ENCODE peak calls at places on chromosomes 3 and 15, in five cellular contexts. Z is sigmoid colon, N is psoas muscle, H is IMR-90, I is right lobe of liver. M is an unnamed sample.
A peak's percentile ranks its signal among the peaks of the same experiment; 100 is the strongest.

GRCh38 chr15:67174864-67175573 is 79.4 kb downstream of the AAGAB start:
- DNase-seq in I (no peak), N (no peak), Z (peak; percentile 58), H (peak; percentile 68), M (peak; percentile 97)

GRCh38 chr3:197368821-197369220 is 70.4 kb upstream of the DLG1 start:
- DNase-seq in I (no peak), H (no peak), N (no peak), Z (peak; percentile 30), M (no peak)

GRCh38 chr3:194880940-194881925 is 195.6 kb downstream of the FAM43A start:
- DNase-seq in I (no peak), Z (no peak), H (no peak), N (no peak), M (no peak)

GRCh38 chr3:126474498-126475410 is 937 bp downstream of the ZXDC start:
- DNase-seq in I (peak; percentile 71), Z (peak; percentile 77), H (peak; percentile 35), N (peak; percentile 60), M (peak; percentile 12)

GRCh38 chr3:55521086-55522060 is 34.3 kb upstream of the WNT5A start:
- DNase-seq in H (no peak), I (peak; percentile 66), N (peak; percentile 26), Z (no peak), M (no peak)

GRCh38 chr3:66153961-66154923 is 66.6 kb upstream of the SLC25A26 start:
- DNase-seq in H (peak; percentile 35), I (no peak), Z (no peak), N (no peak), M (no peak)

GRCh38 chr3:194884649-194885315 is 199.1 kb downstream of the FAM43A start:
- DNase-seq in Z (no peak), H (no peak), N (no peak), I (no peak), M (peak; percentile 17)

GRCh38 chr15:74889390-74889881 is 406 bp upstream of the MPI start:
- DNase-seq in I (no peak), H (peak; percentile 43), N (peak; percentile 47), Z (peak; percentile 75), M (no peak)

GRCh38 chr15:69305933-69306568 is 7.3 kb downstream of the PAQR5 start:
- DNase-seq in Z (no peak), N (no peak), H (no peak), I (no peak), M (no peak)

GRCh38 chr3:117995795-117996194 is 1038.9 kb downstream of the IGSF11 start:
- DNase-seq in I (no peak), N (no peak), H (peak; percentile 26), Z (no peak), M (no peak)

GRCh38 chr15:35755237-35755802 is 209.4 kb upstream of the DPH6 start:
- DNase-seq in Z (no peak), N (no peak), I (no peak), H (no peak), M (no peak)

GRCh38 chr3:24237971-24238767 is 256.5 kb downstream of the THRB start:
- DNase-seq in H (peak; percentile 89), N (no peak), Z (no peak), I (no peak), M (peak; percentile 92)

GRCh38 chr3:171561601-171562323 is 101.6 kb upstream of the TNIK start:
- DNase-seq in N (no peak), Z (no peak), H (no peak), I (no peak), M (no peak)

GRCh38 chr3:17974206-17974841 is 231.9 kb upstream of the TBC1D5 start:
- DNase-seq in I (no peak), Z (no peak), N (no peak), H (peak; percentile 1), M (no peak)

GRCh38 chr3:23162939-23163338 is 40.2 kb upstream of the UBE2E2 start:
- DNase-seq in N (no peak), I (no peak), Z (no peak), H (no peak), M (no peak)

GRCh38 chr15:65962187-65962586 is 92.9 kb downstream of the RAB11A start:
- DNase-seq in I (no peak), H (no peak), N (no peak), Z (no peak), M (no peak)

GRCh38 chr15:70605606-70606410 is 157.6 kb downstream of the UACA start:
- DNase-seq in Z (peak; percentile 92), N (peak; percentile 53), I (peak; percentile 66), H (peak; percentile 84), M (no peak)

GRCh38 chr3:45942051-45942825 is 1.0 kb upstream of the CXCR6 start:
- DNase-seq in Z (peak; percentile 59), N (no peak), I (no peak), H (no peak), M (no peak)

GRCh38 chr3:169923189-169923588 is 11.8 kb downstream of the SAMD7 start:
- DNase-seq in I (peak; percentile 97), N (peak; percentile 35), Z (no peak), H (no peak), M (no peak)

GRCh38 chr15:73322665-73323373 is 45.9 kb downstream of the HCN4 start:
- DNase-seq in Z (peak; percentile 54), I (no peak), N (no peak), H (no peak), M (no peak)

GRCh38 chr3:197343656-197344408 is 45.4 kb upstream of the DLG1 start:
- DNase-seq in N (no peak), Z (no peak), H (no peak), I (no peak), M (no peak)

GRCh38 chr3:16140894-16141285 is 33.6 kb upstream of the GALNT15 start:
- DNase-seq in Z (no peak), N (no peak), I (no peak), H (no peak), M (peak; percentile 37)
- H3K27ac ChIP-seq in Z (peak overlapping the region; percentile 54), N (peak overlapping the region; percentile 66), I (no peak overlapping the region), H (peak overlapping the region; percentile 19), M (peak overlapping the region; percentile 68)

GRCh38 chr3:123431007-123431657 is 17.8 kb downstream of the ADCY5 start:
- DNase-seq in N (no peak), I (no peak), Z (no peak), H (no peak), M (no peak)

GRCh38 chr3:123430266-123430665 is 18.6 kb downstream of the ADCY5 start:
- DNase-seq in Z (no peak), H (no peak), N (no peak), I (no peak), M (no peak)

GRCh38 chr3:123432832-123433523 is 15.9 kb downstream of the ADCY5 start:
- DNase-seq in H (no peak), I (no peak), Z (no peak), N (no peak), M (no peak)

GRCh38 chr3:123429362-123430125 is 19.3 kb downstream of the ADCY5 start:
- DNase-seq in N (no peak), H (no peak), I (no peak), Z (no peak), M (no peak)

GRCh38 chr3:123431658-123432323 is 17.1 kb downstream of the ADCY5 start:
- DNase-seq in I (no peak), N (no peak), H (no peak), Z (no peak), M (no peak)
- H3K4me1 ChIP-seq in I (no peaks in the 10 kb centered on the region), N (no peaks in the 10 kb centered on the region), H (no peaks in the 10 kb centered on the region), Z (no peaks in the 10 kb centered on the region), M (no peaks in the 10 kb centered on the region)

GRCh38 chr3:132047209-132047608 is 12.4 kb upstream of the CPNE4 start:
- DNase-seq in N (no peak), Z (no peak), H (no peak), I (no peak), M (no peak)
- H3K27ac ChIP-seq in N (no peak overlapping the region), Z (no peak overlapping the region), H (no peak overlapping the region), I (no peak overlapping the region), M (no peak overlapping the region)

GRCh38 chr15:38040615-38041014 is 106.2 kb downstream of the TMCO5A start:
- DNase-seq in N (no peak), Z (no peak), H (no peak), I (no peak), M (no peak)
- H3K4me1 ChIP-seq in N (no peaks in the 10 kb centered on the region), Z (no peaks in the 10 kb centered on the region), H (peaks cover 13% of the 10 kb centered on the region), I (no peaks in the 10 kb centered on the region), M (peaks cover 49% of the 10 kb centered on the region)

DNA sequence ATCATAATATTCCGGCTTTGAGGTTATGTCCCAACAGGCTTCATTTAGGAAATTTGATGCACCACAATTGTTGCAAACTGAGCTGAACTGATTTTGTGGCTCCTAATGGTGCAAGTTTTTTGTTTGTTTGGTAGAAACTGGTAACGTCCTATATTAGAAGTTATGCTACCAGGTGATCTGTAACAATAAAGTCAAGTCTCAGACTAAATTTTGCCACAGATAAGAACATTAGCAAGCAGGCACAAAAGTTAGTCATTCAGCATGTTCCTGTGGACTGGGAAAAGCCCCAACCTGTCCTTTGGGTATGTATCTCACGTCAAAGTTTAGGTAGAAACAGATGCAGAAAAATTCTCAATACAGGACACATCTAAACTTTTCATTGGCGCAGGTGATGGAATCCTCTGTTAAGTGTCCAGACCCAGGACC is 120.5 kb downstream of the ATG7 start:
- DNase-seq in I (no peak), H (no peak), N (no peak), Z (no peak), M (peak; percentile 67)
- H3K27ac ChIP-seq in I (no peak overlapping the region), H (no peak overlapping the region), N (no peak overlapping the region), Z (peak overlapping the region; percentile 53), M (peak overlapping the region; percentile 39)

GRCh38 chr3:16482194-16482769 is 31.2 kb downstream of the RFTN1 start:
- DNase-seq in Z (no peak), N (no peak), I (no peak), H (no peak), M (no peak)

GRCh38 chr3:16481570-16481897 is 32.0 kb downstream of the RFTN1 start:
- DNase-seq in N (no peak), H (no peak), Z (no peak), I (no peak), M (no peak)

GRCh38 chr3:16480861-16481569 is 32.5 kb downstream of the RFTN1 start:
- DNase-seq in Z (no peak), H (peak; percentile 70), I (no peak), N (no peak), M (peak; percentile 61)

GRCh38 chr3:16484216-16484615 is 29.3 kb downstream of the RFTN1 start:
- DNase-seq in I (peak; percentile 55), N (no peak), H (peak; percentile 99), Z (peak; percentile 85), M (no peak)

GRCh38 chr3:16482770-16483531 is 30.5 kb downstream of the RFTN1 start:
- DNase-seq in H (peak; percentile 39), Z (no peak), N (no peak), I (no peak), M (no peak)
- H3K4me1 ChIP-seq in H (peaks cover 38% of the 10 kb centered on the region), Z (no peaks in the 10 kb centered on the region), N (peaks cover 33% of the 10 kb centered on the region), I (no peaks in the 10 kb centered on the region), M (peaks cover 13% of the 10 kb centered on the region)

GRCh38 chr15:88918738-88919137 is 5.6 kb upstream of the MFGE8 start:
- DNase-seq in Z (no peak), H (peak; percentile 99), N (peak; percentile 83), I (peak; percentile 34), M (peak; percentile 97)

GRCh38 chr15:88917764-88918163 is 4.6 kb upstream of the MFGE8 start:
- DNase-seq in Z (no peak), N (no peak), I (peak; percentile 24), H (no peak), M (no peak)

GRCh38 chr15:88915354-88915753 is 2.2 kb upstream of the MFGE8 start:
- DNase-seq in N (no peak), Z (no peak), H (no peak), I (no peak), M (no peak)

GRCh38 chr15:88920186-88920891 is 7.2 kb upstream of the MFGE8 start:
- DNase-seq in N (peak; percentile 50), Z (no peak), H (peak; percentile 77), I (peak; percentile 25), M (peak; percentile 34)
- H3K27ac ChIP-seq in N (no peak overlapping the region), Z (no peak overlapping the region), H (peak overlapping the region; percentile 9), I (no peak overlapping the region), M (peak overlapping the region; percentile 88)

M was measured in foreskin keratinocyte.